ENCODE peak calls at places on chromosomes 3 and 15, in nine cellular contexts. One of them, this sample, is unnamed.

GRCh38 chr3:30347679-30348216 is 258.7 kb upstream of the TGFBR2 start:
- DNase-seq in psoas muscle: no peak
- DNase-seq in AG04450: no peak
- DNase-seq in ovary: no peak
- DNase-seq in heart right ventricle: no peak
- DNase-seq in heart left ventricle: no peak
- DNase-seq in cardiac muscle cell: peak
- DNase-seq in pancreas: no peak
- DNase-seq in left ventricle myocardium inferior: no peak
- DNase-seq in this sample: no peak

GRCh38 chr3:142808103-142808917 is 80.6 kb downstream of the PCOLCE2 start:
- DNase-seq in left ventricle myocardium inferior: no peak
- DNase-seq in heart right ventricle: no peak
- DNase-seq in pancreas: no peak
- DNase-seq in cardiac muscle cell: peak
- DNase-seq in heart left ventricle: no peak
- DNase-seq in ovary: no peak
- DNase-seq in psoas muscle: no peak
- DNase-seq in AG04450: no peak
- DNase-seq in this sample: peak

GRCh38 chr3:122101646-122102045 is 46.5 kb downstream of the CD86 start:
- DNase-seq in ovary: no peak
- DNase-seq in psoas muscle: no peak
- DNase-seq in AG04450: peak
- DNase-seq in pancreas: peak
- DNase-seq in heart right ventricle: no peak
- DNase-seq in heart left ventricle: no peak
- DNase-seq in left ventricle myocardium inferior: no peak
- DNase-seq in cardiac muscle cell: peak
- DNase-seq in this sample: peak

GRCh38 chr15:72737723-72738122 is 45.8 kb downstream of the ADPGK start:
- DNase-seq in cardiac muscle cell: peak
- DNase-seq in psoas muscle: no peak
- DNase-seq in ovary: no peak
- DNase-seq in heart right ventricle: no peak
- DNase-seq in pancreas: no peak
- DNase-seq in left ventricle myocardium inferior: no peak
- DNase-seq in heart left ventricle: no peak
- DNase-seq in AG04450: no peak
- DNase-seq in this sample: no peak

GRCh38 chr3:65749066-65749465 is 289.7 kb downstream of the MAGI1 start:
- DNase-seq in heart left ventricle: no peak
- DNase-seq in cardiac muscle cell: peak
- DNase-seq in pancreas: no peak
- DNase-seq in ovary: no peak
- DNase-seq in AG04450: no peak
- DNase-seq in heart right ventricle: no peak
- DNase-seq in psoas muscle: no peak
- DNase-seq in left ventricle myocardium inferior: no peak
- DNase-seq in this sample: no peak

GRCh38 chr3:56612146-56612545 is 55.2 kb downstream of the CCDC66 start:
- DNase-seq in heart right ventricle: no peak
- DNase-seq in left ventricle myocardium inferior: no peak
- DNase-seq in pancreas: no peak
- DNase-seq in psoas muscle: no peak
- DNase-seq in AG04450: no peak
- DNase-seq in heart left ventricle: no peak
- DNase-seq in ovary: no peak
- DNase-seq in cardiac muscle cell: no peak
- DNase-seq in this sample: no peak

GRCh38 chr3:186425788-186426730 is 64.0 kb upstream of the DGKG start:
- DNase-seq in AG04450: peak
- DNase-seq in pancreas: no peak
- DNase-seq in psoas muscle: no peak
- DNase-seq in heart right ventricle: no peak
- DNase-seq in left ventricle myocardium inferior: no peak
- DNase-seq in cardiac muscle cell: peak
- DNase-seq in heart left ventricle: no peak
- DNase-seq in ovary: no peak
- DNase-seq in this sample: no peak

GRCh38 chr15:58440922-58441321 is 9.1 kb downstream of the LIPC start:
- DNase-seq in left ventricle myocardium inferior: no peak
- DNase-seq in heart right ventricle: no peak
- DNase-seq in psoas muscle: no peak
- DNase-seq in cardiac muscle cell: no peak
- DNase-seq in heart left ventricle: no peak
- DNase-seq in AG04450: no peak
- DNase-seq in ovary: no peak
- DNase-seq in pancreas: no peak
- DNase-seq in this sample: no peak

GRCh38 chr3:55320928-55321327 is 166.2 kb downstream of the WNT5A start:
- DNase-seq in left ventricle myocardium inferior: no peak
- DNase-seq in cardiac muscle cell: no peak
- DNase-seq in heart left ventricle: no peak
- DNase-seq in AG04450: no peak
- DNase-seq in ovary: no peak
- DNase-seq in psoas muscle: no peak
- DNase-seq in pancreas: no peak
- DNase-seq in heart right ventricle: no peak
- DNase-seq in this sample: no peak

DNA sequence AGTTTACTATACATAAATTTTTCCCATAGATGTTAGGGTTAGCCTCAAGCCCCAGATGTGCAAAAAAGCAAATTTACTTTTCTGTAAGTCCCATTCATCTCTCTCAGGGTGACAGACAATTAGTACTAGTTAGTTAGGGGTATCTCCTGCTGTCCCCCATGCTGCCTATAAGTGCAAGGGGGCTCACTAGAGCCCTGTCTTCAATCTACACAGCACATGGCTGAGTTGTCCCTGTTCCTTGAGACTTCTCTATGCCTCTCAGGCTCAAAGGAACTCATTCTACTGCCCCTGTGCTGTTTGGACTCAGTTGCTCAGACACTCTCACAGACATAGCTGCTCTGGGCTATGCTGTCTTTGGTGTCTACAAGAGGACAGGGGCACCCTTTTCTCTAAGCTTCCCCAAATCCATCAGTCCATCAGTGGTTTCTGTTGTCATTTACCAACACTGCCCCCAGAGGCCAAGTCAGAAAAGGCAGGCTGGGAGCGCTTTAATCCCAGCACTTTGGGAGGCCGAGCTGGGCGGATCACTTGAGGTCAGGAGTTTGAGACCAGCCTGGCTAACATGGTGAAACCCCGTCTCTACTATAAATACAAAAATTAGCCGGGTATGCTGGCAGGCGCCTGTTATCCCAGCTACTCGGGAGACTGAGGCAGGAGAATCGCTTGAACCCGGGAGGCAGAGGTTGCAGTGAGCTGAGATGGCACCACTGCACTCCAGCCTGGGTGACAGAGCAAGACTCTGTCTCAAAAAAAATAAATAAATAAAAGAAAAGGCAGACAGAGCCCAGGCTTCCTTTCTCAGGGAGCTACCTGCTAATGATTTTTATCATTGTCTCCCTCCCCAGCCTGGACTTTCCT is 31.4 kb upstream of the PRTG start:
- DNase-seq in heart right ventricle: peak
- DNase-seq in heart left ventricle: no peak
- DNase-seq in pancreas: peak
- DNase-seq in cardiac muscle cell: peak
- DNase-seq in psoas muscle: no peak
- DNase-seq in AG04450: no peak
- DNase-seq in ovary: peak
- DNase-seq in left ventricle myocardium inferior: peak
- DNase-seq in this sample: no peak
- TF ChIP-seq CTCF in heart right ventricle: peak
- TF ChIP-seq CTCF in heart left ventricle: peak
- TF ChIP-seq CTCF in pancreas: peak
- TF ChIP-seq CTCF in cardiac muscle cell: peak
- TF ChIP-seq CTCF in psoas muscle: peak
- TF ChIP-seq CTCF in AG04450: peak
- TF ChIP-seq CTCF in ovary: no peak
- TF ChIP-seq CTCF in left ventricle myocardium inferior: peak
- TF ChIP-seq CTCF in this sample: peak

GRCh38 chr15:101091080-101092017 is 160.5 kb downstream of the CHSY1 start:
- DNase-seq in psoas muscle: no peak
- DNase-seq in ovary: peak
- DNase-seq in left ventricle myocardium inferior: peak
- DNase-seq in heart right ventricle: peak
- DNase-seq in heart left ventricle: peak
- DNase-seq in pancreas: peak
- DNase-seq in AG04450: peak
- DNase-seq in cardiac muscle cell: peak
- DNase-seq in this sample: no peak
- H3K4me3 ChIP-seq in psoas muscle: no peak
- H3K4me3 ChIP-seq in ovary: no peak
- H3K4me3 ChIP-seq in left ventricle myocardium inferior: peak
- H3K4me3 ChIP-seq in heart right ventricle: no peak
- H3K4me3 ChIP-seq in heart left ventricle: no peak
- H3K4me3 ChIP-seq in pancreas: no peak
- H3K4me3 ChIP-seq in AG04450: no peak
- H3K4me3 ChIP-seq in cardiac muscle cell: no peak
- H3K4me3 ChIP-seq in this sample: no peak

DNA sequence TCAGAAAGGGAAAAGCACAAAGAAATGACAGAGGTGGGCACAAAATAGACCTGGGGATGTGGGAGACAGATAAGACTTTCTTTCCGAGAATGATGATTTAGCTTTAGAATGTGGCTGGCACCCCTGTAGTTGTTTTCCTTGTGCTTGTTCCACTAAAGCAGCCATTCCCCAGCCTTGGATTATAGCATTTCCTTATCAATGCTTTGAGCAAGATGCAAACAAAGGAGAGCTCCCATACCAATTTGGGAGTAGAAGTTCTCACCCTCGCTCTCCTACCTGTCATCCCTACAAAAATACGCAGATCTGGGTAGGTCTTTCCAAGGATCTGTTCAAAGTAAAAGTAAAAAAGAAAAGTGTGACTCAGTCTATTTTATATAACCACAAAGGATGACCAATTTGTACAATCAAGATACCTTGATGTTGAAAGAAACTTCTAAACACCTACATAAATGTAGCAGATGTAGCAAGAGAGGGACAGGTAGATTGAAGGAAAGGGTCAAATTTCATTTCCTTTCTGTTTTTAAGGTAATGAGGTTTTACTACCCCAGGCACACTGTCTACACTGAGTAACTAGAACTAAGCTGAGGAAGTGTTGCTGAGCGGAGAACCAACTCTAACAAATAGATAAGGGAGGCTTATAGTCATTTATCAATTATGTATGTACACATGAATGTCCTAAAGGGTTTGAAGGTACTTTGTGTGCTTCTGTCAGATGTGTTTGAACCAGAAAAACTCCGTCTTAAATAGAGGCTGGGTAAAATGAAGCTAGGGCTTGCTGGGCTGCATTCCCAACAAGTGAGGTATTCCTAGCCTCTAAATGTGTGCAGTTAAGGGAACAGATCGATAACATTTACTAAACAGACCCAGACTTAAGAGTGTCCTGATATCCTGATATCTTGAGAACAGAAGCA is 91.1 kb upstream of the LRRN1 start:
- DNase-seq in heart left ventricle: no peak
- DNase-seq in cardiac muscle cell: no peak
- DNase-seq in ovary: no peak
- DNase-seq in psoas muscle: no peak
- DNase-seq in pancreas: peak
- DNase-seq in AG04450: no peak
- DNase-seq in left ventricle myocardium inferior: no peak
- DNase-seq in heart right ventricle: no peak
- DNase-seq in this sample: no peak
- TF ChIP-seq CTCF in heart left ventricle: no peak
- TF ChIP-seq CTCF in cardiac muscle cell: no peak
- TF ChIP-seq CTCF in ovary: no peak
- TF ChIP-seq CTCF in psoas muscle: no peak
- TF ChIP-seq CTCF in pancreas: no peak
- TF ChIP-seq CTCF in AG04450: no peak
- TF ChIP-seq CTCF in left ventricle myocardium inferior: no peak
- TF ChIP-seq CTCF in heart right ventricle: no peak
- TF ChIP-seq CTCF in this sample: no peak

DNA sequence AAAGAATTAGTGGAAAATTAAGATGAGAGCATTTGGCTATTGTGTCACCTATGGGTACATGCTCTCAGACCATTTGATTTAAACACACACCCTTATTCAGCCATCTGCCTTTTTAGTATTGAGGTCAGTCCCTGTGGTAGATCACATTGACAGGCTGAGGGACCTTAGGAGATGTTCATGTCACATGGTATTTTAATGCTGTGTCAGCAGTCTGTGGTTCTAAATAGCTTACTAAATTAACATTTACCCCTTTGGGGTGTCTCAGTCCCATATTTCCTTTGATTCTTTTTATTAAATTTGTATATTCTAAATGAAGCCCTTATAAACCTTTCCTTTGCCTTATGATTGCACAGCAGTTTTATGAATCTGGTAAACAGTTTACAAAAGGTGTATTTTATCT is 2.3 kb downstream of the RBM5 start:
- DNase-seq in psoas muscle: no peak
- DNase-seq in heart right ventricle: no peak
- DNase-seq in left ventricle myocardium inferior: no peak
- DNase-seq in heart left ventricle: no peak
- DNase-seq in AG04450: no peak
- DNase-seq in pancreas: no peak
- DNase-seq in ovary: no peak
- DNase-seq in cardiac muscle cell: no peak
- DNase-seq in this sample: no peak
- H3K4me3 ChIP-seq in psoas muscle: peak
- H3K4me3 ChIP-seq in heart right ventricle: no peak
- H3K4me3 ChIP-seq in left ventricle myocardium inferior: peak
- H3K4me3 ChIP-seq in heart left ventricle: peak
- H3K4me3 ChIP-seq in AG04450: peak
- H3K4me3 ChIP-seq in pancreas: peak
- H3K4me3 ChIP-seq in ovary: no peak
- H3K4me3 ChIP-seq in cardiac muscle cell: peak
- H3K4me3 ChIP-seq in this sample: peak

GRCh38 chr15:63436872-63437375 is 55.3 kb upstream of the CA12 start:
- DNase-seq in heart left ventricle: peak
- DNase-seq in cardiac muscle cell: peak
- DNase-seq in pancreas: peak
- DNase-seq in psoas muscle: peak
- DNase-seq in heart right ventricle: peak
- DNase-seq in ovary: peak
- DNase-seq in AG04450: peak
- DNase-seq in left ventricle myocardium inferior: peak
- DNase-seq in this sample: peak
- TF ChIP-seq CTCF in heart left ventricle: no peak
- TF ChIP-seq CTCF in cardiac muscle cell: no peak
- TF ChIP-seq CTCF in pancreas: no peak
- TF ChIP-seq CTCF in psoas muscle: no peak
- TF ChIP-seq CTCF in heart right ventricle: no peak
- TF ChIP-seq CTCF in ovary: no peak
- TF ChIP-seq CTCF in AG04450: no peak
- TF ChIP-seq CTCF in left ventricle myocardium inferior: no peak
- TF ChIP-seq CTCF in this sample: no peak